ENCODE peak calls at places on chromosomes 16 and 17, in seven cellular contexts. E is lung, W is left ventricle myocardium inferior, I is Peyer's patch, V is cardiac muscle cell, G is mucosa of descending colon, H is body of pancreas. L is an unnamed sample.

GRCh38 chr16:28326881-28327610 is 34.7 kb downstream of the SBK1 start:
- DNase-seq in G (no peak), H (peak; percentile 56), V (peak; percentile 74), W (peak; percentile 37), I (peak; percentile 74), E (peak; percentile 57), L (peak; percentile 79)

GRCh38 chr16:85615014-85615851 is 2.1 kb downstream of the GSE1 start:
- DNase-seq in I (peak; percentile 96), V (peak; percentile 75), W (peak; percentile 56), H (peak; percentile 96), G (peak; percentile 92), E (peak; percentile 87), L (peak; percentile 60)

GRCh38 chr17:49637050-49637449 is 40.8 kb downstream of the SPOP start:
- DNase-seq in I (no peak), G (no peak), H (no peak), E (no peak), W (no peak), V (no peak), L (no peak)

GRCh38 chr16:55569025-55569424 is 2.5 kb downstream of the CAPNS2 start:
- DNase-seq in G (no peak), W (no peak), E (no peak), H (no peak), I (no peak), V (no peak), L (no peak)

GRCh38 chr16:82344157-82344556 is 174.1 kb upstream of the MPHOSPH6 start:
- DNase-seq in E (no peak), V (peak; percentile 24), G (no peak), I (no peak), H (peak; percentile 25), W (no peak), L (no peak)

GRCh38 chr17:39555368-39555767 is 52.4 kb downstream of the NEUROD2 start:
- DNase-seq in I (no peak), W (no peak), H (no peak), V (no peak), E (no peak), G (no peak), L (no peak)

GRCh38 chr17:48457080-48457836 is 27.2 kb upstream of the SKAP1 start:
- DNase-seq in V (peak; percentile 80), W (peak; percentile 24), I (peak; percentile 69), E (peak; percentile 61), G (peak; percentile 65), H (peak; percentile 53), L (peak; percentile 49)

GRCh38 chr17:77679589-77679988 is 278.9 kb upstream of the TNRC6C start:
- DNase-seq in W (no peak), I (no peak), H (no peak), E (no peak), V (no peak), G (no peak), L (no peak)

GRCh38 chr16:52562770-52563169 is 15.8 kb upstream of the TOX3 start:
- DNase-seq in V (no peak), G (no peak), I (no peak), H (no peak), W (no peak), E (no peak), L (no peak)

GRCh38 chr16:34758835-34759234 is 1299.4 kb downstream of the TP53TG3F start:
- DNase-seq in W (no peak), I (no peak), G (no peak), V (no peak), E (no peak), H (no peak), L (no peak)
- H3K9me3 ChIP-seq in W (peaks cover 100% of the 10 kb centered on the region), I (no peaks in the 10 kb centered on the region), G (peaks cover 100% of the 10 kb centered on the region), V (peaks cover 13% of the 10 kb centered on the region), E (peaks cover 7% of the 10 kb centered on the region), H (peaks cover 33% of the 10 kb centered on the region), L (no peaks in the 10 kb centered on the region)

GRCh38 chr17:75959839-75960511 is 19.0 kb downstream of the ACOX1 start:
- DNase-seq in I (no peak), W (no peak), H (no peak), V (no peak), G (no peak), E (no peak), L (no peak)
- H3K9me3 ChIP-seq in I (no peaks in the 10 kb centered on the region), W (no peaks in the 10 kb centered on the region), H (no peaks in the 10 kb centered on the region), V (no peaks in the 10 kb centered on the region), G (no peaks in the 10 kb centered on the region), E (no peaks in the 10 kb centered on the region), L (no peaks in the 10 kb centered on the region)

GRCh38 chr17:34511265-34511664 is 68.1 kb upstream of the TMEM132E start:
- DNase-seq in G (no peak), W (peak; percentile 18), V (no peak), E (no peak), H (no peak), I (no peak), L (no peak)
- H3K9me3 ChIP-seq in G (no peaks in the 10 kb centered on the region), W (no peaks in the 10 kb centered on the region), V (no peaks in the 10 kb centered on the region), E (no peaks in the 10 kb centered on the region), H (no peaks in the 10 kb centered on the region), I (no peaks in the 10 kb centered on the region), L (no peaks in the 10 kb centered on the region)

GRCh38 chr16:35363510-35363909 is 1904.1 kb downstream of the TP53TG3F start:
- DNase-seq in G (no peak), E (no peak), H (no peak), I (no peak), W (no peak), V (no peak), L (no peak)

GRCh38 chr16:35365675-35366074 is 1906.3 kb downstream of the TP53TG3F start:
- DNase-seq in I (no peak), V (no peak), H (no peak), G (no peak), E (no peak), W (no peak), L (no peak)

GRCh38 chr16:35364263-35364662 is 1904.9 kb downstream of the TP53TG3F start:
- DNase-seq in G (no peak), W (no peak), H (no peak), I (no peak), V (no peak), E (no peak), L (no peak)
- H3K9me3 ChIP-seq in G (peaks cover 39% of the 10 kb centered on the region), W (no peaks in the 10 kb centered on the region), H (no peaks in the 10 kb centered on the region), I (no peaks in the 10 kb centered on the region), V (peaks cover 3% of the 10 kb centered on the region), E (no peaks in the 10 kb centered on the region), L (peaks cover 5% of the 10 kb centered on the region)

DNA sequence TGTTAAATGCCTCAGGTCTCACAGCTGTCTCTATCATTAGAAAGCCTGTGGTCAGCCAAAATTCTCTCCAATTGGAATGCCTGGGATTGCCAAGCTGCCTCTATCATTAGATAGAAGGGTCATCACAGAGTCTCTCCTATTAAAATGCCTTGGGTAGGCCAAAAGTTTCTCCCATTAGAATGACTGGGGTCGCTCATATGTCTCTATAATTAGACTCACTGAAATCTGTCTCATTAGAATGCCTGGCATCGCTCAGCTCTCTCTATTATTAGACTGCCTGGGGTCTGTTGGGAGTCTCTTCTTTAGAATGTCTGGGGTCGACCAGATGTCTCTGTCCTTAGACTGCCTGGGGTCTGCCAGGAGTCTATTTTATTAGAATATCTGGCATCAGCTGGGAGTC is 2265.1 kb downstream of the TP53TG3F start:
- DNase-seq in I (no peak), G (no peak), H (no peak), W (no peak), E (no peak), V (no peak), L (no peak)
- H3K9me3 ChIP-seq in I (no peaks in the 10 kb centered on the region), G (peaks cover 90% of the 10 kb centered on the region), H (peaks cover 10% of the 10 kb centered on the region), W (peaks cover 25% of the 10 kb centered on the region), E (peaks cover 5% of the 10 kb centered on the region), V (no peaks in the 10 kb centered on the region), L (peaks cover 11% of the 10 kb centered on the region)

GRCh38 chr17:69764137-69764536 is 310.9 kb upstream of the KCNJ16 start:
- DNase-seq in W (no peak), H (no peak), V (no peak), G (no peak), I (no peak), E (no peak), L (no peak)

GRCh38 chr17:69773081-69773480 is 301.9 kb upstream of the KCNJ16 start:
- DNase-seq in H (no peak), W (no peak), V (no peak), G (no peak), I (no peak), E (no peak), L (no peak)

GRCh38 chr17:69763503-69763902 is 311.5 kb upstream of the KCNJ16 start:
- DNase-seq in E (no peak), V (peak; percentile 10), G (no peak), H (no peak), W (no peak), I (no peak), L (no peak)

DNA sequence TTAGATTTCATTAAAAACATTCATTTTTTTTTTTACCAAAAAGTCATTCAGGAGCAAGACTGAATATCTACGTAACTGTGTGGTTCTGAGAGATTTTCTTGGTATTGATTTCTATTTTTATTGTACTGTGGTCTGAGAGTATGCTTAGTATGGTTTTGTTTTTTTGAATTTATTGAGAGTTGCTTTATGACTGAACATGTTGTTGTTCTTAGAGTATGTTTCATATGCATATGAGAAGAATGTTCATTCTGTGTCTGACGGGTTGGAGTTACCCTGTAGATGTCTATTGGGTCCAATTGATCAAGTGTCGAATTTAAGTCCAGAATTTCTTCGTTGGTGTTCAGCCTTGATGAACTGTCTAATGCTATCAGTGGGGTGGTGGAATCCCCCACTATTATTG is 306.0 kb upstream of the KCNJ16 start:
- DNase-seq in E (no peak), H (no peak), I (no peak), W (no peak), G (no peak), V (no peak), L (no peak)
- H3K9me3 ChIP-seq in E (no peaks in the 10 kb centered on the region), H (no peaks in the 10 kb centered on the region), I (no peaks in the 10 kb centered on the region), W (peaks cover 7% of the 10 kb centered on the region), G (no peaks in the 10 kb centered on the region), V (no peaks in the 10 kb centered on the region), L (no peaks in the 10 kb centered on the region)

GRCh38 chr16:48591976-48592375 is 18.0 kb downstream of the N4BP1 start:
- DNase-seq in V (no peak), G (no peak), E (no peak), H (no peak), W (no peak), I (no peak), L (no peak)

GRCh38 chr16:48597563-48598392 is 12.2 kb downstream of the N4BP1 start:
- DNase-seq in I (no peak), V (no peak), E (no peak), H (no peak), G (no peak), W (no peak), L (no peak)

GRCh38 chr16:48590476-48590875 is 19.5 kb downstream of the N4BP1 start:
- DNase-seq in G (no peak), V (no peak), W (no peak), E (no peak), I (no peak), H (no peak), L (no peak)

GRCh38 chr16:48596326-48596725 is 13.7 kb downstream of the N4BP1 start:
- DNase-seq in G (no peak), V (no peak), H (no peak), E (no peak), I (no peak), W (no peak), L (peak; percentile 38)

GRCh38 chr16:48592839-48593429 is 17.0 kb downstream of the N4BP1 start:
- DNase-seq in I (no peak), E (no peak), V (no peak), H (no peak), G (no peak), W (no peak), L (no peak)
- H3K9me3 ChIP-seq in I (peaks cover 3% of the 10 kb centered on the region), E (no peaks in the 10 kb centered on the region), V (peaks cover 5% of the 10 kb centered on the region), H (peaks cover 5% of the 10 kb centered on the region), G (peaks cover 19% of the 10 kb centered on the region), W (peaks cover 19% of the 10 kb centered on the region), L (no peaks in the 10 kb centered on the region)

DNA sequence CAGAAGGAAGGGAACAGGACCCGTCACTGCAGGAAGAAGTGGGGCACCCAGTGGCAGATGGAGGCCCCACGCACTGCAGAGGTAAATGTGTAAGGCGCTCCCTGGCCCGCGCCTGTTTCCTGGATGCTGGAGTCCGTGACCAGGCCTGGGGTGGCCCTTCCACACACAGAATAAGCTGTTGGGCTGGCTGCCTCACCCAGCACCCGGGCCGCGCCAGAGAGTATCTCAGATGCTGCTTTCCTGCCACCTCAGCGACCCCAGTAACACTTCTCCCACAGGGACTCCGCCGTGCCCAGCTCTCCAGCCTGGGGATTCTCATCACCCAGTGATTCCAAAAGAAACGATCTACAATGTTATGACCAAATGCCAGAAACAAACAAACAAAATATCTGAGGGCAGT is 1993.1 kb downstream of the TP53TG3F start:
- DNase-seq in V (no peak), G (no peak), I (no peak), E (no peak), W (no peak), H (no peak), L (no peak)
- H3K9me3 ChIP-seq in V (no peaks in the 10 kb centered on the region), G (peaks cover 84% of the 10 kb centered on the region), I (no peaks in the 10 kb centered on the region), E (peaks cover 4% of the 10 kb centered on the region), W (peaks cover 53% of the 10 kb centered on the region), H (peaks cover 4% of the 10 kb centered on the region), L (no peaks in the 10 kb centered on the region)

L was measured in CD8-positive, alpha-beta T cell.